ENCODE peak calls at places on chromosomes 6 and 20, in six cellular contexts. O, B, P, Z, J and A are unnamed samples.

GRCh38 chr20:44241796-44242195 is 5.3 kb upstream of the GDAP1L1 start:
- DNase-seq in O (no peak), B (no peak), P (no peak), Z (no peak), J (no peak), A (no peak)

GRCh38 chr6:141580121-141580520 is 552.6 kb upstream of the GJE1 start:
- DNase-seq in O (no peak), B (no peak), P (no peak), Z (no peak), J (no peak), A (no peak)

GRCh38 chr20:59007758-59008511 is 881 bp upstream of the CTSZ start:
- DNase-seq in O (no peak), B (no peak), P (no peak), Z (peak; percentile 43), J (no peak), A (peak; percentile 53)

GRCh38 chr6:111804627-111805235 is 68.5 kb downstream of the FYN start:
- DNase-seq in O (peak; percentile 78), B (no peak), P (no peak), Z (no peak), J (peak; percentile 86), A (no peak)

GRCh38 chr6:133774356-133774755 is 114.6 kb upstream of the TCF21 start:
- DNase-seq in O (peak; percentile 78), B (peak; percentile 72), P (no peak), Z (no peak), J (peak; percentile 87), A (no peak)

GRCh38 chr6:159688977-159689376 is 4.1 kb downstream of the SOD2 start:
- DNase-seq in O (no peak), B (no peak), P (no peak), Z (no peak), J (no peak), A (no peak)

GRCh38 chr6:134295953-134296553 is 21.9 kb downstream of the SGK1 start:
- DNase-seq in O (peak; percentile 99), B (peak; percentile 68), P (no peak), Z (no peak), J (peak; percentile 100), A (no peak)

GRCh38 chr6:12403201-12403826 is 113.2 kb downstream of the EDN1 start:
- DNase-seq in O (peak; percentile 81), B (peak; percentile 79), P (no peak), Z (no peak), J (peak; percentile 84), A (no peak)

GRCh38 chr20:46974669-46975434 is 80.2 kb downstream of the EYA2 start:
- DNase-seq in O (no peak), B (peak; percentile 94), P (no peak), Z (no peak), J (no peak), A (no peak)

GRCh38 chr20:45088247-45088646 is 12.7 kb downstream of the KCNS1 start:
- DNase-seq in O (peak; percentile 66), B (peak; percentile 71), P (no peak), Z (no peak), J (peak; percentile 29), A (no peak)

GRCh38 chr6:22062807-22063408 is 233.9 kb downstream of the PRL start:
- DNase-seq in O (no peak), B (peak; percentile 41), P (no peak), Z (no peak), J (no peak), A (no peak)

GRCh38 chr6:37354526-37355384 is 972 bp downstream of the RNF8 start:
- DNase-seq in O (peak; percentile 15), B (peak; percentile 41), P (no peak), Z (peak; percentile 22), J (peak; percentile 15), A (no peak)

GRCh38 chr20:25316506-25317190 is 68.8 kb downstream of the PYGB start:
- DNase-seq in O (no peak), B (no peak), P (no peak), Z (no peak), J (no peak), A (no peak)

GRCh38 chr6:56259682-56260081 is 12.3 kb upstream of the COL21A1 start:
- DNase-seq in O (peak; percentile 68), B (peak; percentile 63), P (no peak), Z (no peak), J (peak; percentile 68), A (no peak)

GRCh38 chr6:101907356-101908217 is 514.1 kb downstream of the GRIK2 start:
- DNase-seq in O (no peak), B (no peak), P (no peak), Z (no peak), J (no peak), A (no peak)

GRCh38 chr6:35719830-35720733 is 16.8 kb upstream of the ARMC12 start:
- DNase-seq in O (no peak), B (peak; percentile 58), P (no peak), Z (peak; percentile 60), J (peak; percentile 60), A (peak; percentile 59)

GRCh38 chr6:18293192-18293904 is 29.0 kb upstream of the DEK start:
- DNase-seq in O (peak; percentile 15), B (peak; percentile 27), P (no peak), Z (no peak), J (no peak), A (no peak)

GRCh38 chr6:1787894-1788293 is 178.2 kb downstream of the FOXC1 start:
- DNase-seq in O (peak; percentile 66), B (peak; percentile 68), P (no peak), Z (no peak), J (peak; percentile 80), A (no peak)

GRCh38 chr6:44856495-44856878 is 469.0 kb downstream of the CDC5L start:
- DNase-seq in O (peak; percentile 28), B (no peak), P (no peak), Z (no peak), J (peak; percentile 35), A (no peak)

GRCh38 chr6:130760006-130760405 is 67.2 kb upstream of the SMLR1 start:
- DNase-seq in O (peak; percentile 63), B (peak; percentile 60), P (no peak), Z (no peak), J (peak; percentile 65), A (no peak)

GRCh38 chr6:150142304-150142656 is 564 bp upstream of the PPP1R14C start:
- DNase-seq in O (peak; percentile 42), B (peak; percentile 96), P (no peak), Z (no peak), J (peak; percentile 52), A (no peak)

GRCh38 chr20:20034486-20034885 is 17.3 kb downstream of the NAA20 start:
- DNase-seq in O (no peak), B (no peak), P (no peak), Z (no peak), J (peak; percentile 29), A (no peak)

GRCh38 chr6:21404577-21404976 is 189.0 kb upstream of the SOX4 start:
- DNase-seq in O (no peak), B (no peak), P (no peak), Z (no peak), J (no peak), A (no peak)

GRCh38 chr6:66897576-66897975 is 1190.5 kb upstream of the EYS start:
- DNase-seq in O (peak; percentile 58), B (peak; percentile 95), P (no peak), Z (no peak), J (peak; percentile 86), A (no peak)

GRCh38 chr6:136317023-136317649 is 27.5 kb upstream of the BCLAF1 start:
- DNase-seq in O (peak; percentile 75), B (peak; percentile 81), P (no peak), Z (no peak), J (peak; percentile 82), A (no peak)

GRCh38 chr6:5205877-5206840 is 54.6 kb downstream of the LYRM4 start:
- DNase-seq in O (no peak), B (peak; percentile 79), P (peak; percentile 54), Z (peak; percentile 67), J (peak; percentile 87), A (peak; percentile 69)

GRCh38 chr20:51801220-51801991 is 915 bp downstream of the SALL4 start:
- DNase-seq in O (no peak), B (no peak), P (no peak), Z (no peak), J (peak; percentile 15), A (no peak)

GRCh38 chr6:28336284-28337024 is 506 bp upstream of the ZSCAN31 start:
- DNase-seq in O (peak; percentile 23), B (peak; percentile 37), P (no peak), Z (no peak), J (peak; percentile 43), A (no peak)

DNA sequence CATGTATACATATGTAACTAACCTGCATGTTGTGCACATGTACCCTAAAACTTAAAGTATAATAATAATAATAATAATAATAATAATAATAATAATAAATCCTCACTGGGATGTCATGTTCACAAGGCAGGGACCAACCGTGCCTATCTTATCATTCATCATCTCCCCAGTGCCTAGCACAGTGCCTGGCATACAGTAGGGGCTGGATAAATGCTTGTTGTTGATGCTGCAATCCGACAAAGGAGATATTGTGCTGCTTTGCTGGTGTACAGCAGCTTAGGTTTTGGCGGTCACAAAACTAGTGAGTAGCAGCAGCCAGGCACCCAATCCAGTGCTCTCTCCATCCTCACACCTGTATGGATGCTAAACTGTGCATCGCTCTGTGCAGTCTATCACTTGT is 94.1 kb upstream of the ASF1A start:
- DNase-seq in O (no peak), B (no peak), P (no peak), Z (no peak), J (no peak), A (no peak)
- H3K4me3 ChIP-seq in O (no peak overlapping the region), B (no peak overlapping the region), P (no peak overlapping the region), Z (no peak overlapping the region), J (no peak overlapping the region), A (no peak overlapping the region)

GRCh38 chr6:157098999-157099398 is 224.3 kb downstream of the TMEM242 start:
- DNase-seq in O (no peak), B (no peak), P (no peak), Z (no peak), J (no peak), A (no peak)
- H3K4me3 ChIP-seq in O (no peak overlapping the region), B (no peak overlapping the region), P (no peak overlapping the region), Z (no peak overlapping the region), J (no peak overlapping the region), A (no peak overlapping the region)

GRCh38 chr6:118177720-118178119 is 270.7 kb downstream of the SLC35F1 start:
- DNase-seq in O (no peak), B (no peak), P (no peak), Z (no peak), J (no peak), A (no peak)
- H3K4me3 ChIP-seq in O (no peak overlapping the region), B (no peak overlapping the region), P (no peak overlapping the region), Z (no peak overlapping the region), J (no peak overlapping the region), A (no peak overlapping the region)

DNA sequence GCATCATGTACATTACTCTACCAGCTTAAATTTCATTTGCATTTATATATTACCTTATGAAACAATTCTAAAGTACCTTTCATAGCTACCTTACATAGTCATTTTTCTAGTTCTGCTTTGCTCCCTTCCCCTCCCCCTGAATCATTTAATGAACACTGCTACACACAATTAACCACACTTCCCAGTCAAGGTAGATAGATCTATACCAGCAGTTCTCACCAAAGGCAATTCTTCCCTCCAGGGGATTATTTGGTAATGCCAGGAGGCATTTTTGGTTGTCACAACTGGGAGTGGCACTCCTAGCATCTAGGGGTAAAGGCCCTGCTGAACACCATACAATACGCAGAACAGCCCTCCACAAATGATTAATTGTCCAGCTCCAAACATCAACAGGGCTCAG is 143.9 kb upstream of the SHLD1 start:
- DNase-seq in O (no peak), B (no peak), P (no peak), Z (no peak), J (no peak), A (no peak)
- H3K4me3 ChIP-seq in O (no peak overlapping the region), B (no peak overlapping the region), P (no peak overlapping the region), Z (no peak overlapping the region), J (no peak overlapping the region), A (no peak overlapping the region)